ENCODE peak calls at places on chromosomes 3 and 15, in nine cellular contexts. One of them, this sample, is unnamed.

GRCh38 chr3:183455064-183455463 is 26.6 kb upstream of the MCF2L2 start:
- DNase-seq in Caco-2: no peak
- DNase-seq in NCI-H2029 treated with DMSO at 0.1 percent for 48 hours: no peak
- DNase-seq in ELR: peak; percentile 69
- DNase-seq in amniotic stem cell: no peak
- DNase-seq in endothelial cell: no peak
- DNase-seq in astrocyte of the spinal cord: peak; percentile 75
- DNase-seq in activated CD8-positive, alpha-beta memory T cell treated with anti-CD3 and anti-CD28 coated beads for 4 hours: no peak
- DNase-seq in stimulated activated CD8-positive, alpha-beta memory T cell treated with anti-CD3 and anti-CD28 coated beads, Interleukin-15, amount 100 ng/mL, for 1 hour: no peak
- DNase-seq in this sample: no peak

GRCh38 chr15:101158166-101159095 is 93.4 kb downstream of the CHSY1 start:
- DNase-seq in endothelial cell: no peak
- DNase-seq in Caco-2: no peak
- DNase-seq in NCI-H2029 treated with DMSO at 0.1 percent for 48 hours: no peak
- DNase-seq in astrocyte of the spinal cord: no peak
- DNase-seq in activated CD8-positive, alpha-beta memory T cell treated with anti-CD3 and anti-CD28 coated beads for 4 hours: no peak
- DNase-seq in amniotic stem cell: no peak
- DNase-seq in ELR: no peak
- DNase-seq in stimulated activated CD8-positive, alpha-beta memory T cell treated with anti-CD3 and anti-CD28 coated beads, Interleukin-15, amount 100 ng/mL, for 1 hour: no peak
- DNase-seq in this sample: no peak

GRCh38 chr15:85329561-85330421 is 50.6 kb upstream of the AKAP13 start:
- DNase-seq in endothelial cell: no peak
- DNase-seq in Caco-2: no peak
- DNase-seq in ELR: peak; percentile 73
- DNase-seq in NCI-H2029 treated with DMSO at 0.1 percent for 48 hours: no peak
- DNase-seq in activated CD8-positive, alpha-beta memory T cell treated with anti-CD3 and anti-CD28 coated beads for 4 hours: no peak
- DNase-seq in amniotic stem cell: no peak
- DNase-seq in astrocyte of the spinal cord: peak; percentile 74
- DNase-seq in stimulated activated CD8-positive, alpha-beta memory T cell treated with anti-CD3 and anti-CD28 coated beads, Interleukin-15, amount 100 ng/mL, for 1 hour: no peak
- DNase-seq in this sample: no peak

GRCh38 chr3:43525941-43526607 is 95.7 kb downstream of the ANO10 start:
- DNase-seq in astrocyte of the spinal cord: peak; percentile 20
- DNase-seq in endothelial cell: no peak
- DNase-seq in NCI-H2029 treated with DMSO at 0.1 percent for 48 hours: no peak
- DNase-seq in activated CD8-positive, alpha-beta memory T cell treated with anti-CD3 and anti-CD28 coated beads for 4 hours: no peak
- DNase-seq in amniotic stem cell: no peak
- DNase-seq in Caco-2: no peak
- DNase-seq in stimulated activated CD8-positive, alpha-beta memory T cell treated with anti-CD3 and anti-CD28 coated beads, Interleukin-15, amount 100 ng/mL, for 1 hour: no peak
- DNase-seq in ELR: no peak
- DNase-seq in this sample: no peak

GRCh38 chr3:167918686-167919085 is 177.0 kb downstream of the GOLIM4 start:
- DNase-seq in activated CD8-positive, alpha-beta memory T cell treated with anti-CD3 and anti-CD28 coated beads for 4 hours: no peak
- DNase-seq in amniotic stem cell: no peak
- DNase-seq in endothelial cell: no peak
- DNase-seq in ELR: no peak
- DNase-seq in Caco-2: no peak
- DNase-seq in NCI-H2029 treated with DMSO at 0.1 percent for 48 hours: no peak
- DNase-seq in stimulated activated CD8-positive, alpha-beta memory T cell treated with anti-CD3 and anti-CD28 coated beads, Interleukin-15, amount 100 ng/mL, for 1 hour: no peak
- DNase-seq in astrocyte of the spinal cord: peak; percentile 19
- DNase-seq in this sample: no peak

GRCh38 chr3:58175429-58176184 is 35.2 kb downstream of the DNASE1L3 start:
- DNase-seq in astrocyte of the spinal cord: peak; percentile 34
- DNase-seq in Caco-2: peak; percentile 87
- DNase-seq in activated CD8-positive, alpha-beta memory T cell treated with anti-CD3 and anti-CD28 coated beads for 4 hours: no peak
- DNase-seq in NCI-H2029 treated with DMSO at 0.1 percent for 48 hours: no peak
- DNase-seq in endothelial cell: no peak
- DNase-seq in stimulated activated CD8-positive, alpha-beta memory T cell treated with anti-CD3 and anti-CD28 coated beads, Interleukin-15, amount 100 ng/mL, for 1 hour: no peak
- DNase-seq in amniotic stem cell: no peak
- DNase-seq in ELR: peak; percentile 33
- DNase-seq in this sample: no peak

GRCh38 chr15:63575312-63575711 is 21.9 kb upstream of the FBXL22 start:
- DNase-seq in ELR: no peak
- DNase-seq in amniotic stem cell: no peak
- DNase-seq in Caco-2: no peak
- DNase-seq in activated CD8-positive, alpha-beta memory T cell treated with anti-CD3 and anti-CD28 coated beads for 4 hours: no peak
- DNase-seq in NCI-H2029 treated with DMSO at 0.1 percent for 48 hours: no peak
- DNase-seq in astrocyte of the spinal cord: no peak
- DNase-seq in stimulated activated CD8-positive, alpha-beta memory T cell treated with anti-CD3 and anti-CD28 coated beads, Interleukin-15, amount 100 ng/mL, for 1 hour: no peak
- DNase-seq in endothelial cell: no peak
- DNase-seq in this sample: no peak

GRCh38 chr3:66317750-66318366 is 97.1 kb downstream of the SLC25A26 start:
- DNase-seq in endothelial cell: no peak
- DNase-seq in amniotic stem cell: no peak
- DNase-seq in NCI-H2029 treated with DMSO at 0.1 percent for 48 hours: no peak
- DNase-seq in stimulated activated CD8-positive, alpha-beta memory T cell treated with anti-CD3 and anti-CD28 coated beads, Interleukin-15, amount 100 ng/mL, for 1 hour: no peak
- DNase-seq in Caco-2: no peak
- DNase-seq in ELR: no peak
- DNase-seq in astrocyte of the spinal cord: no peak
- DNase-seq in activated CD8-positive, alpha-beta memory T cell treated with anti-CD3 and anti-CD28 coated beads for 4 hours: no peak
- DNase-seq in this sample: no peak

GRCh38 chr3:126347543-126348161 is 9.6 kb downstream of the KLF15 start:
- DNase-seq in astrocyte of the spinal cord: no peak
- DNase-seq in activated CD8-positive, alpha-beta memory T cell treated with anti-CD3 and anti-CD28 coated beads for 4 hours: no peak
- DNase-seq in stimulated activated CD8-positive, alpha-beta memory T cell treated with anti-CD3 and anti-CD28 coated beads, Interleukin-15, amount 100 ng/mL, for 1 hour: no peak
- DNase-seq in ELR: no peak
- DNase-seq in Caco-2: peak; percentile 25
- DNase-seq in endothelial cell: peak; percentile 2
- DNase-seq in NCI-H2029 treated with DMSO at 0.1 percent for 48 hours: no peak
- DNase-seq in amniotic stem cell: no peak
- DNase-seq in this sample: peak; percentile 6

GRCh38 chr15:43957724-43958123 is 130.9 kb downstream of the WDR76 start:
- DNase-seq in activated CD8-positive, alpha-beta memory T cell treated with anti-CD3 and anti-CD28 coated beads for 4 hours: no peak
- DNase-seq in astrocyte of the spinal cord: no peak
- DNase-seq in Caco-2: no peak
- DNase-seq in NCI-H2029 treated with DMSO at 0.1 percent for 48 hours: no peak
- DNase-seq in endothelial cell: no peak
- DNase-seq in ELR: no peak
- DNase-seq in amniotic stem cell: no peak
- DNase-seq in stimulated activated CD8-positive, alpha-beta memory T cell treated with anti-CD3 and anti-CD28 coated beads, Interleukin-15, amount 100 ng/mL, for 1 hour: no peak
- DNase-seq in this sample: no peak